ENCODE peak calls at places on chromosomes 1 and 21, in seven cellular contexts. D, Y, W, M, L, P and E are unnamed samples.

GRCh38 chr1:84985365-84985764 is 11.5 kb downstream of the MCOLN2 start:
- DNase-seq in D (no peak), M (no peak), W (no peak), L (no peak), P (no peak), Y (no peak), E (no peak)

GRCh38 chr1:54993140-54993539 is 5.6 kb upstream of the BSND start:
- DNase-seq in M (no peak), P (no peak), L (no peak), D (no peak), W (no peak), Y (no peak), E (no peak)

GRCh38 chr1:91929246-91929645 is 20.0 kb upstream of the BRDT start:
- DNase-seq in M (no peak), P (no peak), W (no peak), D (no peak), Y (peak), L (no peak), E (peak)

GRCh38 chr1:8020032-8020431 is 6.1 kb downstream of the ERRFI1 start:
- DNase-seq in P (no peak), M (no peak), Y (no peak), W (no peak), L (no peak), D (no peak), E (peak)

GRCh38 chr1:102875756-102876155 is 232.6 kb downstream of the COL11A1 start:
- DNase-seq in Y (no peak), P (no peak), M (no peak), W (no peak), D (no peak), L (no peak), E (no peak)

GRCh38 chr1:168783831-168784230 is 54.8 kb upstream of the DPT start:
- DNase-seq in D (no peak), M (no peak), W (no peak), P (no peak), L (no peak), Y (no peak), E (peak)

GRCh38 chr1:248810727-248811513 is 14.8 kb downstream of the SH3BP5L start:
- DNase-seq in D (peak), Y (no peak), L (no peak), W (no peak), M (no peak), P (no peak), E (no peak)

GRCh38 chr1:42240964-42241755 is 76.6 kb upstream of the GUCA2A start:
- DNase-seq in L (no peak), Y (no peak), D (no peak), M (no peak), W (no peak), P (no peak), E (peak)

GRCh38 chr1:111786669-111787207 is 31.0 kb downstream of the DDX20 start:
- DNase-seq in M (no peak), D (no peak), Y (no peak), W (no peak), L (no peak), P (no peak), E (no peak)

GRCh38 chr1:84711091-84711490 is 20.8 kb upstream of the SSX2IP start:
- DNase-seq in P (no peak), W (no peak), D (no peak), Y (no peak), L (no peak), M (no peak), E (no peak)

GRCh38 chr1:64856564-64856963 is 109.8 kb downstream of the JAK1 start:
- DNase-seq in L (no peak), W (no peak), M (no peak), Y (peak), P (no peak), D (peak), E (peak)

GRCh38 chr1:181189691-181190361 is 101.3 kb downstream of the IER5 start:
- DNase-seq in D (peak), M (peak), Y (peak), W (peak), P (peak), L (peak), E (peak)

GRCh38 chr1:29958271-29958670 is 721.9 kb downstream of the PTPRU start:
- DNase-seq in W (no peak), D (no peak), M (no peak), P (no peak), Y (no peak), L (no peak), E (no peak)

GRCh38 chr1:37001697-37002096 is 32.6 kb downstream of the GRIK3 start:
- DNase-seq in M (no peak), D (no peak), Y (no peak), P (no peak), W (no peak), L (no peak), E (no peak)

GRCh38 chr1:219465247-219466093 is 147.4 kb downstream of the ZC3H11B start:
- DNase-seq in D (no peak), P (no peak), M (no peak), Y (no peak), W (no peak), L (no peak), E (no peak)

GRCh38 chr21:45988366-45989347 is 7.1 kb downstream of the COL6A1 start:
- DNase-seq in Y (no peak), P (no peak), L (no peak), D (peak), W (no peak), M (no peak), E (no peak)

GRCh38 chr1:109892476-109893368 is 17.9 kb upstream of the CSF1 start:
- DNase-seq in L (no peak), W (no peak), D (no peak), M (no peak), P (no peak), Y (no peak), E (peak)

GRCh38 chr1:205542367-205542766 is 37.9 kb downstream of the CDK18 start:
- DNase-seq in Y (no peak), D (no peak), M (no peak), L (peak), P (no peak), W (no peak), E (no peak)

GRCh38 chr1:198660341-198661056 is 21.7 kb downstream of the PTPRC start:
- DNase-seq in W (no peak), P (no peak), L (no peak), D (no peak), Y (no peak), M (no peak), E (no peak)

GRCh38 chr1:163928080-163928479 is 606.3 kb downstream of the NUF2 start:
- DNase-seq in L (no peak), Y (no peak), W (no peak), P (no peak), M (no peak), D (no peak), E (no peak)

GRCh38 chr1:29686012-29686930 is 449.9 kb downstream of the PTPRU start:
- DNase-seq in L (peak), W (no peak), D (no peak), Y (no peak), P (no peak), M (no peak), E (no peak)

GRCh38 chr1:47593001-47593568 is 155.2 kb downstream of the FOXD2 start:
- DNase-seq in D (no peak), L (no peak), W (no peak), M (no peak), P (no peak), Y (no peak), E (peak)
- H3K4me3 ChIP-seq in D (peak), L (no peak), W (no peak), M (no peak), P (no peak), Y (peak), E (peak)

GRCh38 chr1:213979751-213980605 is 7.8 kb upstream of the PROX1 start:
- DNase-seq in M (no peak), W (no peak), P (no peak), Y (no peak), L (no peak), D (no peak), E (no peak)

GRCh38 chr1:213980906-213981305 is 6.9 kb upstream of the PROX1 start:
- DNase-seq in Y (no peak), L (no peak), M (no peak), D (no peak), P (no peak), W (no peak), E (no peak)

GRCh38 chr1:213977909-213978308 is 9.9 kb upstream of the PROX1 start:
- DNase-seq in D (no peak), P (no peak), L (no peak), M (no peak), W (no peak), Y (no peak), E (no peak)

GRCh38 chr1:213976665-213977485 is 10.9 kb upstream of the PROX1 start:
- DNase-seq in P (no peak), W (no peak), M (no peak), Y (no peak), D (no peak), L (no peak), E (no peak)

DNA sequence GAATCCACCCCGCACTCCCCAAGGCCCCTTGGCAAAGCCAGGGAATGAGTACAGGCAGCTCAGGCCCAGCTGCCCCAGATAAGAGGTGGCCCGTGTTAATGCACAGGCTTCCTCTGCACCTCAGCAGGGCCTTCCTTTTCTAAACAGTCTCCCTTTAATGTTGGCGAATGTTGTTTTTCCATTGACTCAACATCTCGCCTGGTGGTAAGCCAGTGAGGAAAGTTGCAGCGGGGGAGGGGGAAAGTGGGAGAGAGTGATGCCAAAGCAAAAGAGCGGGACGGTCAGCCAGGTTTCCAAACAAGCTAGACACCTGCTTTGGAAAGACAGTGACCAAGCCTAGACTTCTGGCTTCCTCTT is 10.3 kb upstream of the PROX1 start:
- DNase-seq in W (no peak), D (no peak), Y (no peak), M (no peak), P (no peak), L (no peak), E (no peak)
- H3K4me3 ChIP-seq in W (no peak), D (no peak), Y (no peak), M (no peak), P (no peak), L (no peak), E (no peak)

GRCh38 chr1:151145158-151146071 is 1.0 kb downstream of the SEMA6C start:
- DNase-seq in W (no peak), M (no peak), D (peak), Y (no peak), P (no peak), L (no peak), E (peak)
- H3K4me3 ChIP-seq in W (peak), M (peak), D (peak), Y (peak), P (peak), L (peak), E (peak)

GRCh38 chr1:117795190-117795589 is 134.2 kb downstream of the GDAP2 start:
- DNase-seq in L (peak), D (peak), M (no peak), P (no peak), Y (no peak), W (no peak), E (peak)

GRCh38 chr1:117794073-117794472 is 135.3 kb downstream of the GDAP2 start:
- DNase-seq in Y (no peak), P (no peak), L (no peak), M (no peak), W (no peak), D (no peak), E (no peak)

GRCh38 chr1:117793396-117793795 is 136.0 kb downstream of the GDAP2 start:
- DNase-seq in M (no peak), W (no peak), P (no peak), Y (no peak), D (no peak), L (no peak), E (no peak)

GRCh38 chr1:117795792-117796191 is 133.6 kb downstream of the GDAP2 start:
- DNase-seq in Y (no peak), M (no peak), P (no peak), D (no peak), L (no peak), W (no peak), E (no peak)

GRCh38 chr1:117796226-117796625 is 133.2 kb downstream of the GDAP2 start:
- DNase-seq in Y (no peak), D (no peak), W (no peak), M (no peak), P (no peak), L (no peak), E (no peak)
- H3K4me3 ChIP-seq in Y (no peak), D (no peak), W (no peak), M (no peak), P (no peak), L (no peak), E (no peak)

GRCh38 chr1:174273190-174273589 is 113.9 kb downstream of the RABGAP1L start:
- DNase-seq in L (no peak), M (no peak), Y (no peak), D (no peak), W (no peak), P (no peak), E (no peak)

GRCh38 chr1:174274884-174275283 is 115.6 kb downstream of the RABGAP1L start:
- DNase-seq in W (no peak), L (no peak), Y (no peak), D (no peak), M (no peak), P (no peak), E (no peak)

GRCh38 chr1:174276087-174276486 is 116.8 kb downstream of the RABGAP1L start:
- DNase-seq in L (no peak), Y (no peak), M (no peak), W (no peak), D (no peak), P (no peak), E (no peak)

GRCh38 chr1:174274452-174274851 is 115.1 kb downstream of the RABGAP1L start:
- DNase-seq in L (no peak), P (no peak), W (no peak), M (no peak), D (no peak), Y (no peak), E (no peak)

GRCh38 chr1:174273766-174274165 is 114.4 kb downstream of the RABGAP1L start:
- DNase-seq in W (no peak), Y (no peak), P (no peak), L (no peak), M (no peak), D (no peak), E (no peak)
- H3K4me3 ChIP-seq in W (no peak), Y (no peak), P (no peak), L (no peak), M (no peak), D (no peak), E (no peak)

GRCh38 chr1:89040315-89040626 is 17.6 kb upstream of the GBP3 start:
- DNase-seq in Y (no peak), D (no peak), W (no peak), P (no peak), M (no peak), L (no peak), E (no peak)

GRCh38 chr1:89043940-89044339 is 21.1 kb downstream of the GBP1 start:
- DNase-seq in M (no peak), W (no peak), Y (no peak), P (no peak), L (no peak), D (no peak), E (no peak)

GRCh38 chr1:89042491-89042890 is 19.8 kb upstream of the GBP3 start:
- DNase-seq in D (no peak), M (no peak), L (no peak), Y (no peak), W (no peak), P (no peak), E (no peak)

GRCh38 chr1:89044970-89045695 is 19.9 kb downstream of the GBP1 start:
- DNase-seq in D (no peak), W (no peak), M (no peak), P (no peak), Y (no peak), L (no peak), E (no peak)

GRCh38 chr1:89041055-89041707 is 18.5 kb upstream of the GBP3 start:
- DNase-seq in Y (no peak), D (no peak), M (no peak), W (no peak), P (no peak), L (no peak), E (peak)
- H3K4me3 ChIP-seq in Y (no peak), D (no peak), M (no peak), W (no peak), P (no peak), L (no peak), E (no peak)

GRCh38 chr1:235067396-235068154 is 61.1 kb downstream of the TOMM20 start:
- DNase-seq in M (no peak), Y (peak), P (no peak), W (peak), D (peak), L (peak), E (peak)
- H3K4me3 ChIP-seq in M (no peak), Y (no peak), P (no peak), W (no peak), D (no peak), L (no peak), E (no peak)

DNA sequence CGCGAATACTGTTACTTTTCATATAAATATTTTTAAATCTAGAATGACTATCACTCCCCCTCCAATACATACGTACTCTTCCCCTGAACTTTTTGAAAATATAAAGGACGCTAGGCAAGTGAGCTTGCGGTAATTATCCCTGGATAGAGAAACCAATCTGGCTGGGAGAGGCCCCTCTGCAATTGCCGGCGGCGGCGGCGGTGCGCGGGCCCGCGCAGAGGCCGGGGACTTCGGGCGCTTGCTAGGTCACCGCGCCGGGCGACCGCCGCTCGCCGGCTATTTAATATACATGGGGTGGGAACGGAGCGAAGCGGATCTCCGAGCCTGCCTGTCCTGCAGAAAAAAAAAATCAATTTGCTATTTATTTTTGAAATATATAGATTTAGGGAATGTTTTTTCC is 416.3 kb upstream of the ESRRG start:
- DNase-seq in W (no peak), L (no peak), M (no peak), Y (no peak), P (no peak), D (no peak), E (no peak)
- H3K4me3 ChIP-seq in W (no peak), L (no peak), M (no peak), Y (no peak), P (no peak), D (peak), E (peak)